ENCODE peak calls at places on chromosomes 5 and 9, in nine cellular contexts. E is neural crest cell; J is NCI-H526; H is effector memory CD8-positive, alpha-beta T cell; T is A172; M is mucosa of gallbladder; F is brain microvascular endothelial cell; O is A549; G is RPMI8226. Z is an unnamed sample.
A peak's percentile ranks its signal among the peaks of the same experiment; 100 is the strongest.

GRCh38 chr5:38783011-38783551 is 62.7 kb upstream of the OSMR start:
- DNase-seq in E (no peak), M (no peak), J (no peak), T (peak; percentile 96), F (peak; percentile 93), O (peak; percentile 45), H (no peak), G (no peak), Z (no peak)

GRCh38 chr9:137396227-137396626 is 26.7 kb downstream of the EXD3 start:
- DNase-seq in H (no peak), G (no peak), M (no peak), E (no peak), O (peak; percentile 71), J (no peak), T (peak; percentile 46), F (peak; percentile 96), Z (no peak)

GRCh38 chr5:140189977-140190867 is 15.2 kb downstream of the CYSTM1 start:
- DNase-seq in G (no peak), E (no peak), O (no peak), T (peak; percentile 83), H (no peak), M (no peak), F (peak; percentile 83), J (no peak), Z (no peak)

GRCh38 chr9:98807070-98807810 is at the start of gene GALNT12:
- DNase-seq in O (peak; percentile 36), T (no peak), M (peak; percentile 22), E (no peak), G (peak; percentile 21), J (no peak), H (peak; percentile 38), F (no peak), Z (peak; percentile 39)

GRCh38 chr9:126860757-126861466 is 473 bp downstream of the ZBTB34 start:
- DNase-seq in E (peak; percentile 41), G (peak; percentile 50), H (no peak), T (no peak), J (no peak), M (no peak), O (no peak), F (no peak), Z (peak; percentile 16)

GRCh38 chr9:134660407-134660806 is 18.8 kb downstream of the COL5A1 start:
- DNase-seq in F (peak; percentile 49), H (no peak), T (no peak), J (no peak), E (no peak), G (peak; percentile 45), O (peak; percentile 67), M (no peak), Z (no peak)

GRCh38 chr9:136416427-136416826 is 6.0 kb downstream of the PMPCA start:
- DNase-seq in T (no peak), G (no peak), F (no peak), J (no peak), H (no peak), E (no peak), M (no peak), O (no peak), Z (no peak)

GRCh38 chr9:101485873-101486692 is 47.6 kb upstream of the RNF20 start:
- DNase-seq in J (no peak), F (no peak), M (peak; percentile 21), H (no peak), T (no peak), O (peak; percentile 51), E (peak; percentile 45), G (no peak), Z (no peak)

GRCh38 chr5:173850664-173851063 is 37.5 kb upstream of the CPEB4 start:
- DNase-seq in H (no peak), G (no peak), J (no peak), M (no peak), T (no peak), E (no peak), O (no peak), F (no peak), Z (no peak)

GRCh38 chr9:137458194-137459146 is 664 bp downstream of the NSMF start:
- DNase-seq in F (no peak), T (no peak), M (no peak), E (no peak), H (no peak), O (no peak), J (no peak), G (peak; percentile 53), Z (no peak)

GRCh38 chr5:30878751-30879150 is 314.7 kb upstream of the CDH6 start:
- DNase-seq in J (no peak), H (no peak), G (peak; percentile 86), O (no peak), F (no peak), M (no peak), E (no peak), T (peak; percentile 13), Z (peak; percentile 12)

GRCh38 chr5:167284491-167284890 is 1007.0 kb upstream of the WWC1 start:
- DNase-seq in J (no peak), O (no peak), M (no peak), T (peak; percentile 46), H (no peak), E (no peak), F (peak; percentile 45), G (peak; percentile 28), Z (no peak)

GRCh38 chr9:72473474-72474241 is 47.8 kb upstream of the TMC1 start:
- DNase-seq in M (no peak), H (no peak), G (no peak), F (no peak), T (peak; percentile 64), E (no peak), J (no peak), O (peak; percentile 36), Z (peak; percentile 10)

GRCh38 chr9:114737118-114737517 is 55.1 kb upstream of the TEX48 start:
- DNase-seq in O (no peak), T (no peak), F (no peak), M (no peak), G (no peak), E (no peak), H (no peak), J (peak; percentile 20), Z (no peak)

GRCh38 chr9:13717356-13718057 is 438.0 kb upstream of the MPDZ start:
- DNase-seq in M (no peak), H (no peak), G (peak; percentile 22), E (no peak), J (peak; percentile 27), T (no peak), O (no peak), F (peak; percentile 21), Z (no peak)

GRCh38 chr9:71446499-71447411 is 321.6 kb downstream of the CEMIP2 start:
- DNase-seq in M (peak; percentile 54), O (peak; percentile 48), T (no peak), J (peak; percentile 70), G (peak; percentile 51), H (no peak), F (peak; percentile 48), E (peak; percentile 73), Z (peak; percentile 66)

GRCh38 chr5:93343570-93343969 is 237.4 kb downstream of the NR2F1-AS1 start:
- DNase-seq in M (no peak), T (no peak), E (no peak), F (no peak), H (no peak), O (no peak), J (no peak), G (no peak), Z (no peak)

Z was measured in MM.1S.